ENCODE peak calls at places on chromosomes 12 and 14, in seven cellular contexts. S, C, E, O, G, A and L are unnamed samples.

GRCh38 chr12:77928078-77928477 is 97.4 kb downstream of the NAV3 start:
- DNase-seq in E (no peak), A (no peak), S (no peak), G (no peak), C (no peak), O (no peak), L (no peak)

GRCh38 chr14:105979446-105979845 is 453.1 kb downstream of the TMEM121 start:
- DNase-seq in G (no peak), C (no peak), A (no peak), O (no peak), E (no peak), S (no peak), L (no peak)

GRCh38 chr12:111412830-111413441 is 7.2 kb downstream of the SH2B3 start:
- DNase-seq in C (no peak), A (no peak), E (no peak), G (no peak), O (no peak), S (no peak), L (no peak)

GRCh38 chr12:95096852-95097251 is 23.4 kb upstream of the NR2C1 start:
- DNase-seq in G (no peak), O (no peak), S (no peak), A (no peak), E (no peak), C (no peak), L (no peak)

GRCh38 chr12:122064034-122064777 is 14.3 kb upstream of the MLXIP start:
- DNase-seq in C (peak; percentile 90), O (peak; percentile 78), G (peak; percentile 88), S (peak; percentile 99), E (peak; percentile 93), A (no peak), L (peak; percentile 72)

GRCh38 chr14:58243790-58244555 is 670 bp upstream of the PSMA3 start:
- DNase-seq in O (no peak), S (no peak), C (peak; percentile 26), G (no peak), E (no peak), A (no peak), L (no peak)

GRCh38 chr12:53060064-53060720 is 10.3 kb downstream of the TNS2 start:
- DNase-seq in C (no peak), E (no peak), S (no peak), O (no peak), G (peak; percentile 13), A (no peak), L (no peak)

GRCh38 chr12:114220311-114220710 is 185.6 kb downstream of the TBX5 start:
- DNase-seq in C (no peak), A (no peak), E (no peak), O (no peak), S (no peak), G (no peak), L (no peak)

GRCh38 chr12:112375105-112375504 is 7.1 kb downstream of the HECTD4 start:
- DNase-seq in O (no peak), E (no peak), G (no peak), C (no peak), S (no peak), A (no peak), L (peak; percentile 23)